ENCODE peak calls at places on chromosomes 16 and 17, in eight cellular contexts. B is omental fat pad, D is GM12864, Y is vagina, W is GM23248, K is iPS DF 6.9, S is C1 segment of cervical spinal cord, V is GM13977. E is an unnamed sample.

GRCh38 chr17:62572488-62573469 is 54.7 kb upstream of the MRC2 start:
- DNase-seq in D (no peak), Y (no peak), B (no peak), W (peak; percentile 39), V (no peak), S (no peak), K (no peak), E (no peak)

GRCh38 chr16:49856741-49857330 is 924 bp upstream of the ZNF423 start:
- DNase-seq in V (peak; percentile 80), D (no peak), K (no peak), B (no peak), S (peak; percentile 73), W (peak; percentile 88), Y (no peak), E (peak; percentile 68)

GRCh38 chr16:84065536-84066132 is 23.0 kb upstream of the SLC38A8 start:
- DNase-seq in W (peak; percentile 79), D (no peak), S (peak; percentile 22), Y (no peak), K (no peak), B (peak; percentile 42), V (no peak), E (no peak)

GRCh38 chr17:59437766-59438165 is 106.3 kb downstream of the YPEL2 start:
- DNase-seq in B (no peak), W (no peak), K (no peak), D (no peak), Y (no peak), S (no peak), V (no peak), E (no peak)

GRCh38 chr16:10314811-10315210 is 71.0 kb upstream of the ATF7IP2 start:
- DNase-seq in D (no peak), W (peak; percentile 24), Y (no peak), B (no peak), V (peak; percentile 30), K (no peak), S (no peak), E (no peak)

GRCh38 chr16:68417711-68418301 is 30.5 kb downstream of the SMPD3 start:
- DNase-seq in B (no peak), K (no peak), V (peak; percentile 68), D (peak; percentile 63), W (no peak), Y (no peak), S (peak; percentile 13), E (peak; percentile 65)

GRCh38 chr16:53864819-53865491 is 161.0 kb downstream of the FTO start:
- DNase-seq in V (no peak), W (peak; percentile 57), K (no peak), S (no peak), Y (no peak), D (no peak), B (no peak), E (no peak)

GRCh38 chr16:69865701-69866100 is 85.4 kb upstream of the CLEC18A start:
- DNase-seq in W (peak; percentile 61), D (no peak), Y (no peak), K (no peak), S (no peak), B (no peak), V (no peak), E (no peak)

GRCh38 chr17:79622201-79622601 is 11.3 kb upstream of the RBFOX3 start:
- DNase-seq in V (no peak), S (no peak), B (no peak), D (no peak), K (no peak), Y (peak; percentile 85), W (no peak), E (no peak)

GRCh38 chr17:44766409-44767038 is 7.7 kb downstream of the ADAM11 start:
- DNase-seq in S (no peak), W (no peak), Y (no peak), V (no peak), K (no peak), B (no peak), D (no peak), E (no peak)

GRCh38 chr16:64543401-64543800 is 578.5 kb downstream of the CDH11 start:
- DNase-seq in V (no peak), S (no peak), Y (no peak), K (no peak), B (no peak), D (no peak), W (peak; percentile 17), E (no peak)

GRCh38 chr16:52740333-52740732 is 193.4 kb upstream of the TOX3 start:
- DNase-seq in K (no peak), B (no peak), Y (no peak), S (no peak), V (no peak), W (no peak), D (no peak), E (no peak)

E was measured in GM13976.